ENCODE peak calls at places on chromosome 7, in four cellular contexts. K is adrenal gland, S is Peyer's patch, L is suprapubic skin. Q is an unnamed sample.

GRCh38 chr7:85695041-85695990 is 508.5 kb upstream of the SEMA3D start:
- DNase-seq in K (no peak), S (no peak), L (no peak), Q (no peak)

GRCh38 chr7:22351329-22351692 is 5.6 kb downstream of the RAPGEF5 start:
- DNase-seq in K (no peak), S (no peak), L (no peak), Q (no peak)

GRCh38 chr7:138875794-138876193 is 77.8 kb upstream of the ATP6V0A4 start:
- DNase-seq in K (no peak), S (peak; percentile 59), L (no peak), Q (no peak)

GRCh38 chr7:56537952-56538351 is 421.7 kb upstream of the NUPR2 start:
- DNase-seq in K (no peak), S (no peak), L (no peak), Q (no peak)

GRCh38 chr7:39733881-39734571 is 110.7 kb downstream of the RALA start:
- DNase-seq in K (no peak), S (peak; percentile 50), L (no peak), Q (no peak)

GRCh38 chr7:23622469-23622868 is 25.3 kb downstream of the CCDC126 start:
- DNase-seq in K (no peak), S (no peak), L (no peak), Q (no peak)

GRCh38 chr7:26930845-26931244 is 66.5 kb upstream of the SKAP2 start:
- DNase-seq in K (no peak), S (no peak), L (no peak), Q (no peak)

GRCh38 chr7:54188843-54189242 is 353.3 kb upstream of the VSTM2A start:
- DNase-seq in K (no peak), S (no peak), L (no peak), Q (no peak)

GRCh38 chr7:155529346-155529745 is 17.0 kb downstream of the CNPY1 start:
- DNase-seq in K (no peak), S (peak; percentile 18), L (peak; percentile 21), Q (peak; percentile 31)

GRCh38 chr7:100682991-100683658 is 9.6 kb downstream of the GNB2 start:
- DNase-seq in K (no peak), S (no peak), L (no peak), Q (no peak)

GRCh38 chr7:44431091-44431608 is 59.3 kb downstream of the NUDCD3 start:
- DNase-seq in K (peak; percentile 37), S (peak; percentile 57), L (no peak), Q (no peak)

GRCh38 chr7:111756687-111757178 is 194.4 kb upstream of the IMMP2L start:
- DNase-seq in K (peak; percentile 25), S (peak; percentile 57), L (peak; percentile 79), Q (peak; percentile 72)

DNA sequence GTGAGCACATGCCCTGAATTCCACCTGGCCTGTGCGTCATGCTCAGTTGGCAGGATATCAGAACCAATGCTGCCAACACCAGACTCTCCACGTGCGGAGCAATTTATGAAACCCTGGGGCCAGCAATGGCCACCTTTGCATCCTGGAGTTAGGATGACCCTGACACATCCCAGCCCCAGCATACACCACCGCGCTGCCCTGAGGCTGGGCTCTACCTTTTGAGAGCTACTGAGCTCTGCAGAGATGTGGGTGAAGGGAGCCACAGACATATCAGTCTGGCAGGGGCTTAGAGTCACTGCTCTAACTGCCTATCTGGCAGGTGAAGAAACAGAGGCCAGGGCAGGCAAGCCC is 41.9 kb downstream of the SYPL1 start:
- DNase-seq in K (peak; percentile 58), S (no peak), L (no peak), Q (no peak)
- H3K4me1 ChIP-seq in K (peaks cover 32% of the 10 kb centered on the region), S (no peaks in the 10 kb centered on the region), L (peaks cover 82% of the 10 kb centered on the region), Q (peaks cover 5% of the 10 kb centered on the region)

GRCh38 chr7:70659263-70659662 is 472.7 kb upstream of the GALNT17 start:
- DNase-seq in K (no peak), S (no peak), L (no peak), Q (no peak)

GRCh38 chr7:70655694-70656093 is 476.2 kb upstream of the GALNT17 start:
- DNase-seq in K (no peak), S (no peak), L (no peak), Q (no peak)

GRCh38 chr7:70657989-70658578 is 473.9 kb upstream of the GALNT17 start:
- DNase-seq in K (no peak), S (no peak), L (no peak), Q (no peak)

GRCh38 chr7:70654979-70655378 is 477.0 kb upstream of the GALNT17 start:
- DNase-seq in K (peak; percentile 20), S (no peak), L (no peak), Q (no peak)

GRCh38 chr7:70657532-70657931 is 474.4 kb upstream of the GALNT17 start:
- DNase-seq in K (no peak), S (no peak), L (no peak), Q (no peak)
- H3K27ac ChIP-seq in K (no peak overlapping the region), S (no peak overlapping the region), L (no peak overlapping the region), Q (no peak overlapping the region)

DNA sequence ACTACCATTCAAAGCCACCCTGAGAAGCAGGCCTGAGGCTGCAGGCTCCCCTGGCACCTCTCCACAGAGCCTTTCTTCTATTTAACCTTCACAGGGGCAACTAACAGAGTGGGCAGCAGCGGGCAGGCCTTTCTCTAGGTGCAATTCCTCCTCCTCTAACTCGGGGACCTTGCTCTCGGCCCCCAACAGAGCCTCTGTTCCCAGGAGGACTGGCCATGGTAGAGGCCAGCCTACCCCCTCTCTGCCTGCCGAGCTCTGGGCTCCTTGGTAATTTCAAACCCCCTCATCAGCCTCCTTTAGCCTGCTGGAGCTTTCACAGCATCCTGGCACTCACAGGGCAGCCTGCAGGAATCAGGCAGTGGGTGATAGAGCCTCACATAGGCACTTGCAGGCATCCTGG is 920.8 kb upstream of the ZNF722 start:
- DNase-seq in K (no peak), S (no peak), L (no peak), Q (no peak)
- H3K9me3 ChIP-seq in K (no peaks in the 10 kb centered on the region), S (no peaks in the 10 kb centered on the region), L (peaks cover 25% of the 10 kb centered on the region), Q (no peaks in the 10 kb centered on the region)

GRCh38 chr7:90692396-90692795 is 96.3 kb downstream of the CDK14 start:
- DNase-seq in K (no peak), S (no peak), L (no peak), Q (no peak)

GRCh38 chr7:90692947-90693346 is 96.8 kb downstream of the CDK14 start:
- DNase-seq in K (no peak), S (no peak), L (no peak), Q (no peak)

GRCh38 chr7:90698616-90699015 is 102.5 kb downstream of the CDK14 start:
- DNase-seq in K (no peak), S (no peak), L (no peak), Q (no peak)

GRCh38 chr7:90690159-90690858 is 94.2 kb downstream of the CDK14 start:
- DNase-seq in K (no peak), S (no peak), L (no peak), Q (no peak)

DNA sequence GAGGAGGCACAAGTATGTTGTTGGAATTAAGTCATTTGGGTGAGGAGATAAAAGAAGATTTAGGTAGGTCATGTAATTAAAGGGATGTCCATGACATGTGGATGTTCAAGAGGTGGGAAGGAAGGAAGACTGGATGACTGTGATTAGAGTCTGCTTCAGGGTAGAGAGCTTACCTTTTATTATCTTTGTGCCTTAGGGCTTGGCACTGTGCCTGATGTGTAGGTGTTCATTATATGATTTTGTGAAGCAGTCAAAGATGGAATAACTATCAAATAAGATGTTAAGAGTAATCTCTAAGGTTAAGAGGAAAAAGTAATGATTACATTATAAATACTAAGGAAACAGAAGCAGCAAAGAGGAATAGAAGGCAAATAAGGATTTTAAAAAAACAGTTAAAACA is 97.8 kb downstream of the CDK14 start:
- DNase-seq in K (no peak), S (no peak), L (no peak), Q (no peak)
- H3K4me1 ChIP-seq in K (no peaks in the 10 kb centered on the region), S (no peaks in the 10 kb centered on the region), L (no peaks in the 10 kb centered on the region), Q (no peaks in the 10 kb centered on the region)

GRCh38 chr7:150378853-150379589 is at the start of gene ZNF775:
- DNase-seq in K (peak; percentile 97), S (peak; percentile 98), L (peak; percentile 96), Q (peak; percentile 98)

GRCh38 chr7:150378115-150378852 is 846 bp upstream of the ZNF775 start:
- DNase-seq in K (peak; percentile 57), S (peak; percentile 82), L (no peak), Q (no peak)

GRCh38 chr7:150375662-150376521 is 3.2 kb upstream of the ZNF775 start:
- DNase-seq in K (no peak), S (peak; percentile 46), L (no peak), Q (no peak)

GRCh38 chr7:150376560-150376959 is 2.6 kb upstream of the ZNF775 start:
- DNase-seq in K (no peak), S (no peak), L (no peak), Q (no peak)

GRCh38 chr7:150377116-150377979 is 1.8 kb upstream of the ZNF775 start:
- DNase-seq in K (no peak), S (peak; percentile 61), L (no peak), Q (no peak)
- H3K27ac ChIP-seq in K (peak overlapping the region; percentile 94), S (peak overlapping the region; percentile 84), L (no peak overlapping the region), Q (no peak overlapping the region)

Q was measured in ascending aorta.